ENCODE peak calls at places on chromosome 1, in four cellular contexts. One of them, this sample, is unnamed. For H3K27me3, the result is how much of the 10 kb centered on the place peaks cover.

GRCh38 chr1:211331011-211331709 is 4.5 kb downstream of the TRAF5 start:
- DNase-seq in pancreas: no peak
- DNase-seq in aorta: no peak
- DNase-seq in body of pancreas: no peak
- DNase-seq in this sample: no peak

GRCh38 chr1:175839678-175840669 is 96.6 kb upstream of the TNR start:
- DNase-seq in pancreas: no peak
- DNase-seq in aorta: no peak
- DNase-seq in body of pancreas: no peak
- DNase-seq in this sample: no peak

GRCh38 chr1:26861889-26862371 is 1.0 kb upstream of the SFN start:
- DNase-seq in pancreas: no peak
- DNase-seq in aorta: no peak
- DNase-seq in body of pancreas: no peak
- DNase-seq in this sample: no peak

GRCh38 chr1:41617336-41617735 is 132.9 kb upstream of the EDN2 start:
- DNase-seq in pancreas: no peak
- DNase-seq in aorta: peak
- DNase-seq in body of pancreas: no peak
- DNase-seq in this sample: no peak

GRCh38 chr1:108068141-108068540 is 103.2 kb upstream of the VAV3 start:
- DNase-seq in pancreas: no peak
- DNase-seq in aorta: no peak
- DNase-seq in body of pancreas: no peak
- DNase-seq in this sample: no peak

GRCh38 chr1:26168410-26169167 is at the start of gene C1orf232:
- DNase-seq in pancreas: peak
- DNase-seq in aorta: no peak
- DNase-seq in body of pancreas: no peak
- DNase-seq in this sample: peak

GRCh38 chr1:116020668-116021272 is 44.5 kb downstream of the SLC22A15 start:
- DNase-seq in pancreas: peak
- DNase-seq in aorta: no peak
- DNase-seq in body of pancreas: peak
- DNase-seq in this sample: peak

GRCh38 chr1:34478460-34479076 is 276.3 kb upstream of the GJB5 start:
- DNase-seq in pancreas: no peak
- DNase-seq in aorta: no peak
- DNase-seq in body of pancreas: no peak
- DNase-seq in this sample: no peak

GRCh38 chr1:230167419-230167852 is 100.4 kb downstream of the GALNT2 start:
- DNase-seq in pancreas: no peak
- DNase-seq in aorta: no peak
- DNase-seq in body of pancreas: no peak
- DNase-seq in this sample: peak

GRCh38 chr1:59163268-59164092 is 133.4 kb upstream of the FGGY start:
- DNase-seq in pancreas: no peak
- DNase-seq in aorta: no peak
- DNase-seq in body of pancreas: no peak
- DNase-seq in this sample: no peak

GRCh38 chr1:1947493-1947892 is 28.4 kb upstream of the TMEM52 start:
- DNase-seq in pancreas: no peak
- DNase-seq in aorta: peak
- DNase-seq in body of pancreas: no peak
- DNase-seq in this sample: peak

GRCh38 chr1:156420209-156421061 is 51.4 kb downstream of the RHBG start:
- DNase-seq in pancreas: no peak
- DNase-seq in aorta: no peak
- DNase-seq in body of pancreas: no peak
- DNase-seq in this sample: peak

GRCh38 chr1:218156602-218157001 is 128.5 kb upstream of the RRP15 start:
- DNase-seq in pancreas: no peak
- DNase-seq in aorta: no peak
- DNase-seq in body of pancreas: no peak
- DNase-seq in this sample: peak

GRCh38 chr1:93816970-93817738 is 61.9 kb downstream of the DNTTIP2 start:
- DNase-seq in pancreas: no peak
- DNase-seq in aorta: no peak
- DNase-seq in body of pancreas: peak
- DNase-seq in this sample: no peak
- H3K4me3 ChIP-seq in pancreas: no peak
- H3K4me3 ChIP-seq in aorta: no peak
- H3K4me3 ChIP-seq in body of pancreas: no peak
- H3K4me3 ChIP-seq in this sample: no peak

GRCh38 chr1:94071956-94072355 is 49.0 kb downstream of the ABCA4 start:
- DNase-seq in pancreas: no peak
- DNase-seq in aorta: no peak
- DNase-seq in body of pancreas: no peak
- DNase-seq in this sample: no peak

GRCh38 chr1:94069649-94070285 is 51.2 kb downstream of the ABCA4 start:
- DNase-seq in pancreas: no peak
- DNase-seq in aorta: no peak
- DNase-seq in body of pancreas: no peak
- DNase-seq in this sample: no peak

GRCh38 chr1:94070746-94071318 is 50.1 kb downstream of the ABCA4 start:
- DNase-seq in pancreas: no peak
- DNase-seq in aorta: no peak
- DNase-seq in body of pancreas: no peak
- DNase-seq in this sample: no peak

GRCh38 chr1:94072840-94073516 is 48.0 kb downstream of the ABCA4 start:
- DNase-seq in pancreas: no peak
- DNase-seq in aorta: no peak
- DNase-seq in body of pancreas: no peak
- DNase-seq in this sample: no peak

GRCh38 chr1:94071391-94071790 is 49.6 kb downstream of the ABCA4 start:
- DNase-seq in pancreas: no peak
- DNase-seq in aorta: no peak
- DNase-seq in body of pancreas: no peak
- DNase-seq in this sample: no peak
- H3K27me3 ChIP-seq in pancreas: under half
- H3K27me3 ChIP-seq in aorta: under half
- H3K27me3 ChIP-seq in body of pancreas: under half
- H3K27me3 ChIP-seq in this sample: half or more

GRCh38 chr1:24544239-24544638 is 11.6 kb upstream of the NCMAP start:
- DNase-seq in pancreas: no peak
- DNase-seq in aorta: no peak
- DNase-seq in body of pancreas: no peak
- DNase-seq in this sample: no peak

GRCh38 chr1:24540906-24541710 is 14.8 kb upstream of the NCMAP start:
- DNase-seq in pancreas: no peak
- DNase-seq in aorta: no peak
- DNase-seq in body of pancreas: peak
- DNase-seq in this sample: no peak

GRCh38 chr1:24541711-24542346 is 14.1 kb upstream of the NCMAP start:
- DNase-seq in pancreas: peak
- DNase-seq in aorta: no peak
- DNase-seq in body of pancreas: no peak
- DNase-seq in this sample: no peak

GRCh38 chr1:24536391-24536840 is 19.5 kb upstream of the NCMAP start:
- DNase-seq in pancreas: no peak
- DNase-seq in aorta: no peak
- DNase-seq in body of pancreas: peak
- DNase-seq in this sample: no peak

DNA sequence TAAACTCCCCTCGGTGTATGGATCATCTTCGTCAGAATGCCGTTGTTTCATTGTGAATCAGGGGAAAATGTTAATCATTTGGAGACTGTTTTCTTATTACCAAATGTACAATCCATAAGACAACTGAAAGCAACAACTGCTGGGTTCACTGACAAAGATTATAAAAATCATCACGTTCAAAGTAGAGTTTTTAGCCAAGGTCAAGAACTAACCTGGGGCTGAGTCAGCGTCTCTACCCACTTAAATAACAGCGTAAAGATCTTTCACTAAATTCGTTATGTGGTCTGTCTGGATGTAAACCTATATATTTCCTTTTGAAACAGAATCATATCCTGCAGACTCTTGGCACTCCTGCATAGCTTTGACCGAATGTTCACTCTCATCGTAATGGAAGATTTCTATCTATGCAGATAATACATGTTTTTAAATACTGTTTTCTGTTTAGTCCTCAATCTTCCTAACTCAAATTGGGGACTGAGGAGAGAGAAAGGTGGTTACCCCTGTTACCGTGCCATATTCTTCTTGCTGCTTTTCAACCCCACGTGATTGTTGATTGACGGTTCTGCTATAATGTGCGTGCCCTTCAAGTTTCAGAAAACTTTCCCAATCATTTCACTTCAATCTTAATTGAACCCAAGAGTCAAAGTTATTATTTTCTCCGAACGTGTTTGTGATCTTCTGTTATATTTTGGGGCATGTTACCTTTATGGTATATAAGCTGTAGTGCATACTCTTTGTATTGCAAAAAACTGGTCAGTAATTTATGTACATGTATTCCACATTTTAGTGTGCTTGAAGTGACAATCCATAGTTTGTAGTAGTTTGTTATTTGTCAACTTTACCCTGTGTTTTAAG is 15.6 kb upstream of the NCMAP start:
- DNase-seq in pancreas: no peak
- DNase-seq in aorta: no peak
- DNase-seq in body of pancreas: no peak
- DNase-seq in this sample: no peak
- H3K4me3 ChIP-seq in pancreas: no peak
- H3K4me3 ChIP-seq in aorta: no peak
- H3K4me3 ChIP-seq in body of pancreas: no peak
- H3K4me3 ChIP-seq in this sample: no peak

GRCh38 chr1:226474443-226475111 is 66.7 kb upstream of the PARP1 start:
- DNase-seq in pancreas: no peak
- DNase-seq in aorta: no peak
- DNase-seq in body of pancreas: no peak
- DNase-seq in this sample: peak

GRCh38 chr1:226476066-226476465 is 68.2 kb upstream of the PARP1 start:
- DNase-seq in pancreas: no peak
- DNase-seq in aorta: no peak
- DNase-seq in body of pancreas: no peak
- DNase-seq in this sample: no peak

GRCh38 chr1:226474041-226474440 is 66.1 kb upstream of the PARP1 start:
- DNase-seq in pancreas: no peak
- DNase-seq in aorta: no peak
- DNase-seq in body of pancreas: no peak
- DNase-seq in this sample: no peak

GRCh38 chr1:226476657-226477319 is 68.9 kb upstream of the PARP1 start:
- DNase-seq in pancreas: no peak
- DNase-seq in aorta: no peak
- DNase-seq in body of pancreas: no peak
- DNase-seq in this sample: no peak

DNA sequence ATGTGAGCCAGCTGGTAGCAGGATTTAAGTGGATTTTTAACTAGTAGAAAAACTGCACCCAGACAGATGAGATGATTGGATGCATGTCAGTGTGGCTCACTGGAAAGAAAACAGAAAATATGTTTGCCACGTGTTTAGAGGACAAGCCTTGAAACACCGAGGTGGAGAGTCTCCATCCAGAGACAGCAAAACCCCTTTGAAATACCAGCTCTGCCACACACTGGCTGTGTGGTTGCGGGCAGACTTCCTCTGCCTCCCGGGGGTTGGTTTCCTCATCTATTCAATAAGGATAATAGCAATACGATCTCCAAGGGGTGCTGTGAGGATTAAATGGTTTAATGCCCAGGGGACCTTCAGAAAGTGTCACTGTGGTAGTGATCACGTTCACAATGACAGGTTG is 67.2 kb upstream of the PARP1 start:
- DNase-seq in pancreas: no peak
- DNase-seq in aorta: no peak
- DNase-seq in body of pancreas: no peak
- DNase-seq in this sample: no peak
- H3K27me3 ChIP-seq in pancreas: under half
- H3K27me3 ChIP-seq in aorta: under half
- H3K27me3 ChIP-seq in body of pancreas: under half
- H3K27me3 ChIP-seq in this sample: under half

DNA sequence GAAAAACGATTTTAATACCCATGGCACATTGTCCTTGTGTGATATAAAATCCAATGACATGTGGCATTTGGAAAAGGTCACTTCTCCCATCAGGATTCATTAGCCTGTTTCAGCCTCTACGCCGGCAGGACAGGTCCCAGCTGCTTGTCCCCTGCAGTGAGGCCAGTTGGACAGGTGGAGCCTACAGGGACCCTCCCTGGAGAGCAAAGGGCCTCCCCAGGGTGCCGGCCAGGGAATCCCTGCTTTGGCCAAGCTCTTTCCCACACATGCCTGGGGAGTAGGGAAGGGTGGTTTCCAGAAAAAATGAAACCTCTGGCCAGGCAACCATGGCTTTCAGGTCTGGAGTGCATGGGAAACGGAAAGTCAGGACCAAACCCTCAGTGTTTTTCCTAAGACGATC is 93.1 kb downstream of the TMEM53 start:
- DNase-seq in pancreas: no peak
- DNase-seq in aorta: peak
- DNase-seq in body of pancreas: no peak
- DNase-seq in this sample: no peak
- H3K4me3 ChIP-seq in pancreas: no peak
- H3K4me3 ChIP-seq in aorta: no peak
- H3K4me3 ChIP-seq in body of pancreas: no peak
- H3K4me3 ChIP-seq in this sample: no peak

DNA sequence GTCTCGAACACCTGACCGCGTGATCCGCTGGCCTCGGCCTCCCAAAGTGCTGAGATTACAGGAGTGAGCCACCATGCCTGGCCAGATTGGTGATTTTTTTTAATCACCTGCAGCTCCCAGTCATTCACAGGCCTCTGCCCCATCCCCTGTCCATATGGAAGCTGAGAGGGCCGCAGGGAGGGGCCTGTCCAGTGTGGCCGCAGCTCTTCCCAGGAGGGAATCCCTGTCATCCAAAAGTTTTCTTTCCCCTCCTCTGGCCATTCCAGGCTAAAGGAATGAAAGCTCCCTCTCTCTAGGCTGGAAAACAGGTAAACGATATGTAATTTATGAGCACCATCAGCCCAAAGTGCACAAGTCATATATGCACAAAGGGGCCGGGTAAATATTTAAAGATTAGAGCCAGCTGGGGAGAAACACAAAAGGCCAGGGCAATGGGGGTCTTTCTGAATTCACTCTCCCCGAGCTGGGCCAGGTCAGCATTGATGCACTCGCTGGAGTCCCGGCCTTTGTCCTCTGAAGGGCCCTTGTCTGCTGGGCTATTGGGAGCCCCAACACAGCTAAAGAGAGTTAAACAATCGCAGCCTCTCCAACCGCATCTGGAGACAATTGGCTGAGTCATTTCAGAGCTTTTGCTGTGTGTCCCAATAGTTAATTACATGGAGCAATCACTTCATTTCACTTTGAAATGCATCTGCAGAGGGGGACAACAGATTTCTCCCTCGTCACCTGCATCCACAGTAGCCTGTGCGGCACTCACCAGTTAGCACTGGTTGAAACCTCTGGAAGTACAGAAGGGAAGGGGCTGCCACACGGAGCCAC is 3.8 kb upstream of the HES3 start:
- DNase-seq in pancreas: no peak
- DNase-seq in aorta: no peak
- DNase-seq in body of pancreas: no peak
- DNase-seq in this sample: no peak
- H3K27me3 ChIP-seq in pancreas: under half
- H3K27me3 ChIP-seq in aorta: under half
- H3K27me3 ChIP-seq in body of pancreas: under half
- H3K27me3 ChIP-seq in this sample: under half

DNA sequence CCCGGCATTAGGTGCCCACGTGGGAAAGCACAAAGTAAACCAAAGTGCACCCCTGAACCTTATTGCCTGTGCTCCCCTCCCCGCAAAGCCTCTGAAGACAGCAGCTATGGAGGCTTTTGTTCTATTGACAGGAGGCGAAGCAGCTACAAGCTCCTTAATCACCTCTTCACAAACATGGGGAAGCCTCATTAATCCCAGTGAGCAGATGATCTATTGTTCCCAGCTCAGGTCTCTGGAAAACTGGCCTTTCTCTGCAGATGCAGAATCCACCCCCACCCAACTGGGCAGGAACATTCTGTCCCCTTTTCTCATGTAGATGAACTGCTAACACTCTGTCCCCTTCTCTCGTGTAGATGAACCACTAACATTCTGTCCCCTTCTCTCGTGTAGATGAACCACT is 190.5 kb upstream of the CSF3R start:
- DNase-seq in pancreas: no peak
- DNase-seq in aorta: peak
- DNase-seq in body of pancreas: no peak
- DNase-seq in this sample: peak
- H3K4me3 ChIP-seq in pancreas: no peak
- H3K4me3 ChIP-seq in aorta: no peak
- H3K4me3 ChIP-seq in body of pancreas: no peak
- H3K4me3 ChIP-seq in this sample: no peak

This sample was measured in H7.